ENCODE peak calls at places on chromosomes 12 and 14, in four cellular contexts. J is HS-5; Y is glutamatergic neuron; C is stimulated activated CD4-positive, alpha-beta T cell treated with anti-CD3 and anti-CD28 coated beads, TNF-alpha, amount 100 ng/mL, for 48 hours. D is an unnamed sample.
A peak's percentile ranks its signal among the peaks of the same experiment; 100 is the strongest.

GRCh38 chr14:88753873-88754272 is 38.9 kb downstream of the EML5 start:
- DNase-seq in J (no peak), Y (no peak), C (no peak), D (no peak)

GRCh38 chr12:77352941-77353340 is 287.6 kb upstream of the E2F7 start:
- DNase-seq in J (no peak), Y (no peak), C (no peak), D (no peak)

GRCh38 chr12:44835641-44836379 is 40.3 kb downstream of the NELL2 start:
- DNase-seq in J (no peak), Y (no peak), C (no peak), D (no peak)

GRCh38 chr14:39266589-39266870 is 32.8 kb downstream of the MIA2 start:
- DNase-seq in J (no peak), Y (no peak), C (no peak), D (peak; percentile 50)

GRCh38 chr14:57725399-57726077 is 140.4 kb downstream of the SLC35F4 start:
- DNase-seq in J (peak; percentile 56), Y (no peak), C (no peak), D (peak; percentile 7)

GRCh38 chr14:51368721-51369163 is 128.7 kb downstream of the TMX1 start:
- DNase-seq in J (peak; percentile 66), Y (no peak), C (no peak), D (peak; percentile 60)

GRCh38 chr12:20423557-20423956 is 55.2 kb downstream of the PDE3A start:
- DNase-seq in J (no peak), Y (no peak), C (no peak), D (no peak)

GRCh38 chr12:108515916-108516315 is 839 bp downstream of the FICD start:
- DNase-seq in J (no peak), Y (no peak), C (no peak), D (no peak)

GRCh38 chr14:100827751-100828447 is 2.0 kb downstream of the MEG3 start:
- DNase-seq in J (no peak), Y (no peak), C (no peak), D (no peak)

GRCh38 chr12:52789637-52790426 is 6.1 kb downstream of the KRT3 start:
- DNase-seq in J (no peak), Y (no peak), C (no peak), D (no peak)

GRCh38 chr14:29927596-29928341 is at the start of gene PRKD1:
- DNase-seq in J (no peak), Y (peak; percentile 69), C (no peak), D (peak; percentile 60)

GRCh38 chr12:95216704-95217376 is 427 bp downstream of the FGD6 start:
- DNase-seq in J (no peak), Y (peak; percentile 46), C (no peak), D (no peak)

GRCh38 chr14:44962573-44963528 is 861 bp downstream of the TOGARAM1 start:
- DNase-seq in J (no peak), Y (peak; percentile 48), C (no peak), D (peak; percentile 31)

GRCh38 chr14:69259531-69260245 is at the start of gene GALNT16:
- DNase-seq in J (no peak), Y (peak; percentile 84), C (no peak), D (peak; percentile 36)

GRCh38 chr14:86530457-86530856 is 1000.5 kb downstream of the FLRT2 start:
- DNase-seq in J (no peak), Y (no peak), C (no peak), D (no peak)

GRCh38 chr14:96626916-96627315 is 124.7 kb downstream of the PAPOLA start:
- DNase-seq in J (no peak), Y (no peak), C (peak; percentile 10), D (no peak)

GRCh38 chr12:102879144-102879763 is 37.8 kb downstream of the PAH start:
- DNase-seq in J (peak; percentile 36), Y (peak; percentile 53), C (peak; percentile 2), D (peak; percentile 46)

GRCh38 chr12:13080276-13080675 is 23.2 kb downstream of the GSG1 start:
- DNase-seq in J (no peak), Y (no peak), C (no peak), D (no peak)

GRCh38 chr12:56256326-56256960 is 1.7 kb downstream of the ANKRD52 start:
- DNase-seq in J (no peak), Y (peak; percentile 50), C (no peak), D (peak; percentile 87)

GRCh38 chr14:65354715-65355114 is 57.8 kb upstream of the FUT8 start:
- DNase-seq in J (no peak), Y (no peak), C (no peak), D (no peak)

GRCh38 chr14:54857830-54858269 is 44.8 kb downstream of the GCH1 start:
- DNase-seq in J (no peak), Y (no peak), C (no peak), D (no peak)

GRCh38 chr12:132620113-132620892 is 1.7 kb downstream of the P2RX2 start:
- DNase-seq in J (no peak), Y (no peak), C (no peak), D (no peak)

GRCh38 chr14:52553002-52553670 is 500 bp downstream of the GPR137C start:
- DNase-seq in J (no peak), Y (peak; percentile 60), C (peak; percentile 26), D (peak; percentile 25)

GRCh38 chr12:55717397-55718007 is 1.7 kb downstream of the BLOC1S1 start:
- DNase-seq in J (no peak), Y (peak; percentile 3), C (no peak), D (peak; percentile 91)

GRCh38 chr12:131104464-131105350 is 151.0 kb downstream of the ADGRD1 start:
- DNase-seq in J (no peak), Y (peak; percentile 98), C (peak; percentile 88), D (peak; percentile 70)

GRCh38 chr12:95733156-95733825 is 57.3 kb downstream of the NTN4 start:
- DNase-seq in J (peak; percentile 68), Y (no peak), C (no peak), D (peak; percentile 69)

D was measured in MG63.